ENCODE peak calls at places on chromosomes 13 and 19, in seven cellular contexts. G is nucleus accumbens; U is adrenal gland; D is activated CD4-positive, alpha-beta T cell treated with anti-CD3 and anti-CD28 coated beads for 48 hours; J is NCI-H1930; M is naive thymus-derived CD8-positive, alpha-beta T cell; W is mucosa of descending colon. Q is an unnamed sample.

GRCh38 chr13:44576396-44577235 is 486 bp upstream of the TSC22D1 start:
- DNase-seq in U (peak), J (no peak), M (peak), D (peak), W (peak), G (no peak), Q (peak)

GRCh38 chr19:18239303-18239702 is 13.1 kb upstream of the PDE4C start:
- DNase-seq in W (no peak), M (no peak), G (no peak), D (no peak), U (no peak), J (no peak), Q (no peak)

GRCh38 chr13:99434258-99434788 is 66.9 kb upstream of the TM9SF2 start:
- DNase-seq in D (peak), M (peak), J (no peak), W (peak), G (no peak), U (peak), Q (peak)

GRCh38 chr13:110107568-110108347 is 199.2 kb downstream of the COL4A1 start:
- DNase-seq in D (no peak), U (peak), J (no peak), G (no peak), W (no peak), M (no peak), Q (no peak)

GRCh38 chr19:35211545-35212230 is 16.9 kb downstream of the FAM187B start:
- DNase-seq in G (no peak), J (no peak), M (peak), W (peak), D (peak), U (peak), Q (peak)

GRCh38 chr13:27919934-27920676 is at the start of gene PDX1:
- DNase-seq in M (no peak), W (peak), U (peak), G (no peak), J (no peak), D (no peak), Q (peak)

GRCh38 chr13:113860051-113860471 is 3.8 kb downstream of the GAS6 start:
- DNase-seq in D (no peak), U (no peak), W (peak), J (no peak), G (no peak), M (no peak), Q (peak)

GRCh38 chr13:102402292-102402691 is 444 bp upstream of the FGF14 start:
- DNase-seq in D (peak), U (no peak), J (peak), G (peak), W (no peak), M (peak), Q (peak)

GRCh38 chr13:37226966-37227365 is 121.5 kb upstream of the CSNK1A1L start:
- DNase-seq in G (no peak), U (no peak), M (no peak), W (no peak), D (no peak), J (no peak), Q (no peak)

GRCh38 chr13:113186061-113186900 is 22.2 kb downstream of the PCID2 start:
- DNase-seq in M (no peak), W (no peak), D (no peak), G (no peak), J (no peak), U (no peak), Q (no peak)

GRCh38 chr13:50377726-50378270 is 362.6 kb downstream of the KCNRG start:
- DNase-seq in U (no peak), W (no peak), J (no peak), M (no peak), D (no peak), G (no peak), Q (no peak)

GRCh38 chr19:19115954-19116353 is 22.3 kb downstream of the TMEM161A start:
- DNase-seq in D (peak), M (peak), J (no peak), G (no peak), U (peak), W (peak), Q (peak)

GRCh38 chr19:54551293-54551692 is 22.3 kb upstream of the LILRA2 start:
- DNase-seq in D (no peak), W (no peak), G (no peak), M (no peak), U (no peak), J (no peak), Q (no peak)